ENCODE peak calls at places on chromosomes 13 and 19, in ten cellular contexts. One of them, this sample, is unnamed.

GRCh38 chr19:29483641-29483920 is 42.2 kb upstream of the VSTM2B start:
- DNase-seq in heart right ventricle: no peak
- DNase-seq in sigmoid colon: peak
- DNase-seq in AG09309: no peak
- DNase-seq in fibroblast of the aortic adventitia: no peak
- DNase-seq in cardiac fibroblast: no peak
- DNase-seq in small intestine: no peak
- DNase-seq in upper lobe of right lung: no peak
- DNase-seq in Peyer's patch: no peak
- DNase-seq in bronchial epithelial cell: no peak
- DNase-seq in this sample: peak

GRCh38 chr13:111661052-111661451 is 340.6 kb downstream of the TEX29 start:
- DNase-seq in heart right ventricle: no peak
- DNase-seq in sigmoid colon: no peak
- DNase-seq in AG09309: no peak
- DNase-seq in fibroblast of the aortic adventitia: no peak
- DNase-seq in cardiac fibroblast: no peak
- DNase-seq in small intestine: no peak
- DNase-seq in upper lobe of right lung: no peak
- DNase-seq in Peyer's patch: no peak
- DNase-seq in bronchial epithelial cell: no peak
- DNase-seq in this sample: peak

GRCh38 chr13:74289861-74290260 is 155.7 kb upstream of the KLF12 start:
- DNase-seq in heart right ventricle: no peak
- DNase-seq in sigmoid colon: no peak
- DNase-seq in AG09309: no peak
- DNase-seq in fibroblast of the aortic adventitia: no peak
- DNase-seq in cardiac fibroblast: no peak
- DNase-seq in small intestine: no peak
- DNase-seq in upper lobe of right lung: no peak
- DNase-seq in Peyer's patch: no peak
- DNase-seq in bronchial epithelial cell: no peak
- DNase-seq in this sample: no peak

GRCh38 chr13:45728759-45729158 is 26.6 kb downstream of the CBY2 start:
- DNase-seq in heart right ventricle: no peak
- DNase-seq in sigmoid colon: no peak
- DNase-seq in AG09309: no peak
- DNase-seq in fibroblast of the aortic adventitia: no peak
- DNase-seq in cardiac fibroblast: no peak
- DNase-seq in small intestine: no peak
- DNase-seq in upper lobe of right lung: no peak
- DNase-seq in Peyer's patch: no peak
- DNase-seq in bronchial epithelial cell: peak
- DNase-seq in this sample: no peak

GRCh38 chr13:66329988-66330429 is 900.1 kb downstream of the PCDH9 start:
- DNase-seq in heart right ventricle: no peak
- DNase-seq in sigmoid colon: no peak
- DNase-seq in AG09309: no peak
- DNase-seq in fibroblast of the aortic adventitia: no peak
- DNase-seq in cardiac fibroblast: peak
- DNase-seq in small intestine: no peak
- DNase-seq in upper lobe of right lung: no peak
- DNase-seq in Peyer's patch: no peak
- DNase-seq in bronchial epithelial cell: no peak
- DNase-seq in this sample: no peak

GRCh38 chr19:46299004-46299509 is 2.2 kb downstream of the HIF3A start:
- DNase-seq in heart right ventricle: peak
- DNase-seq in sigmoid colon: peak
- DNase-seq in AG09309: no peak
- DNase-seq in fibroblast of the aortic adventitia: peak
- DNase-seq in cardiac fibroblast: peak
- DNase-seq in small intestine: peak
- DNase-seq in upper lobe of right lung: peak
- DNase-seq in Peyer's patch: peak
- DNase-seq in bronchial epithelial cell: peak
- DNase-seq in this sample: peak

GRCh38 chr19:55005684-55006488 is 32.2 kb downstream of the GP6 start:
- DNase-seq in heart right ventricle: no peak
- DNase-seq in sigmoid colon: no peak
- DNase-seq in AG09309: no peak
- DNase-seq in fibroblast of the aortic adventitia: no peak
- DNase-seq in cardiac fibroblast: peak
- DNase-seq in small intestine: peak
- DNase-seq in upper lobe of right lung: no peak
- DNase-seq in Peyer's patch: no peak
- DNase-seq in bronchial epithelial cell: peak
- DNase-seq in this sample: no peak

GRCh38 chr13:34076943-34077703 is 259.2 kb downstream of the RFC3 start:
- DNase-seq in heart right ventricle: no peak
- DNase-seq in sigmoid colon: no peak
- DNase-seq in AG09309: peak
- DNase-seq in fibroblast of the aortic adventitia: peak
- DNase-seq in cardiac fibroblast: peak
- DNase-seq in small intestine: peak
- DNase-seq in upper lobe of right lung: no peak
- DNase-seq in Peyer's patch: no peak
- DNase-seq in bronchial epithelial cell: peak
- DNase-seq in this sample: no peak

GRCh38 chr19:18390075-18390909 is 4.3 kb downstream of the GDF15 start:
- DNase-seq in heart right ventricle: no peak
- DNase-seq in sigmoid colon: no peak
- DNase-seq in AG09309: no peak
- DNase-seq in fibroblast of the aortic adventitia: peak
- DNase-seq in cardiac fibroblast: peak
- DNase-seq in small intestine: no peak
- DNase-seq in upper lobe of right lung: no peak
- DNase-seq in Peyer's patch: no peak
- DNase-seq in bronchial epithelial cell: no peak
- DNase-seq in this sample: no peak

GRCh38 chr19:48681127-48681470 is 8.3 kb upstream of the NTN5 start:
- DNase-seq in heart right ventricle: no peak
- DNase-seq in sigmoid colon: no peak
- DNase-seq in AG09309: peak
- DNase-seq in fibroblast of the aortic adventitia: peak
- DNase-seq in cardiac fibroblast: peak
- DNase-seq in small intestine: no peak
- DNase-seq in upper lobe of right lung: no peak
- DNase-seq in Peyer's patch: no peak
- DNase-seq in bronchial epithelial cell: no peak
- DNase-seq in this sample: no peak

GRCh38 chr13:36820222-36820621 is 1.2 kb downstream of the RFXAP start:
- DNase-seq in heart right ventricle: no peak
- DNase-seq in sigmoid colon: no peak
- DNase-seq in AG09309: no peak
- DNase-seq in fibroblast of the aortic adventitia: peak
- DNase-seq in cardiac fibroblast: peak
- DNase-seq in small intestine: no peak
- DNase-seq in upper lobe of right lung: no peak
- DNase-seq in Peyer's patch: no peak
- DNase-seq in bronchial epithelial cell: no peak
- DNase-seq in this sample: no peak

GRCh38 chr13:36818483-36819063 is 449 bp upstream of the RFXAP start:
- DNase-seq in heart right ventricle: no peak
- DNase-seq in sigmoid colon: no peak
- DNase-seq in AG09309: no peak
- DNase-seq in fibroblast of the aortic adventitia: peak
- DNase-seq in cardiac fibroblast: no peak
- DNase-seq in small intestine: no peak
- DNase-seq in upper lobe of right lung: no peak
- DNase-seq in Peyer's patch: no peak
- DNase-seq in bronchial epithelial cell: no peak
- DNase-seq in this sample: no peak

GRCh38 chr13:36819811-36820140 is 754 bp downstream of the RFXAP start:
- DNase-seq in heart right ventricle: no peak
- DNase-seq in sigmoid colon: no peak
- DNase-seq in AG09309: no peak
- DNase-seq in fibroblast of the aortic adventitia: peak
- DNase-seq in cardiac fibroblast: peak
- DNase-seq in small intestine: peak
- DNase-seq in upper lobe of right lung: no peak
- DNase-seq in Peyer's patch: no peak
- DNase-seq in bronchial epithelial cell: no peak
- DNase-seq in this sample: no peak

GRCh38 chr13:36819064-36819810 is at the start of gene RFXAP:
- DNase-seq in heart right ventricle: peak
- DNase-seq in sigmoid colon: peak
- DNase-seq in AG09309: peak
- DNase-seq in fibroblast of the aortic adventitia: peak
- DNase-seq in cardiac fibroblast: peak
- DNase-seq in small intestine: peak
- DNase-seq in upper lobe of right lung: peak
- DNase-seq in Peyer's patch: peak
- DNase-seq in bronchial epithelial cell: peak
- DNase-seq in this sample: peak

GRCh38 chr13:36817996-36818395 is 1.0 kb upstream of the RFXAP start:
- DNase-seq in heart right ventricle: no peak
- DNase-seq in sigmoid colon: no peak
- DNase-seq in AG09309: no peak
- DNase-seq in fibroblast of the aortic adventitia: no peak
- DNase-seq in cardiac fibroblast: no peak
- DNase-seq in small intestine: no peak
- DNase-seq in upper lobe of right lung: no peak
- DNase-seq in Peyer's patch: no peak
- DNase-seq in bronchial epithelial cell: no peak
- DNase-seq in this sample: no peak
- H3K4me3 ChIP-seq in heart right ventricle: peak
- H3K4me3 ChIP-seq in sigmoid colon: peak
- H3K4me3 ChIP-seq in AG09309: no peak
- H3K4me3 ChIP-seq in fibroblast of the aortic adventitia: no peak
- H3K4me3 ChIP-seq in cardiac fibroblast: no peak
- H3K4me3 ChIP-seq in small intestine: no peak
- H3K4me3 ChIP-seq in upper lobe of right lung: no peak
- H3K4me3 ChIP-seq in Peyer's patch: no peak
- H3K4me3 ChIP-seq in bronchial epithelial cell: no peak
- H3K4me3 ChIP-seq in this sample: no peak

DNA sequence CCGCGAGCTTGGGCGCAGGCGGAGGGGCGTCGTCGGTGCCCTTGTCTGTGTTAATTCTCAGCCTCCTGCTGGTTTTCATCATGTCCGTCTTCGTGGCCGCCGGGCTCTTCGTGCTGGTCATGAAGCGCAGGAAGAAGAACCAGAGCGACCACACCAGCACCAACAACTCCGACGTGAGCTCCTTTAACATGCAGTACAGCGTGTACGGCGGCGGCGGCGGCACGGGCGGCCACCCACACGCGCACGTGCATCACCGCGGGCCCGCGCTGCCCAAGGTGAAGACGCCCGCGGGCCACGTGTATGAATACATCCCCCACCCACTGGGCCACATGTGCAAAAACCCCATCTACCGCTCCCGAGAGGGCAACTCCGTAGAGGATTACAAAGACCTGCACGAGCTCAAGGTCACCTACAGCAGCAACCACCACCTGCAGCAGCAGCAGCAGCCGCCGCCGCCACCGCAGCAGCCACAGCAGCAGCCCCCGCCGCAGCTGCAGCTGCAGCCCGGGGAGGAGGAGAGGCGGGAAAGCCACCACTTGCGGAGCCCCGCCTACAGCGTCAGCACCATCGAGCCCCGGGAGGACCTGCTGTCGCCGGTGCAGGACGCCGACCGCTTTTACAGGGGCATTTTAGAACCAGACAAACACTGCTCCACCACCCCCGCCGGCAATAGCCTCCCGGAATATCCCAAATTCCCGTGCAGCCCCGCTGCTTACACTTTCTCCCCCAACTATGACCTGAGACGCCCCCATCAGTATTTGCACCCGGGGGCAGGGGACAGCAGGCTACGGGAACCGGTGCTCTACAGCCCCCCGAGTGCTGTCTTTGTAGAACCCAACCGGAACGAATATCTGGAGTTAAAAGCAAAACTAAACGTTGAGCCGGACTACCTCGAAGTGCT is 6.4 kb downstream of the SLITRK5 start:
- DNase-seq in heart right ventricle: no peak
- DNase-seq in sigmoid colon: no peak
- DNase-seq in AG09309: no peak
- DNase-seq in fibroblast of the aortic adventitia: no peak
- DNase-seq in cardiac fibroblast: no peak
- DNase-seq in small intestine: no peak
- DNase-seq in upper lobe of right lung: peak
- DNase-seq in Peyer's patch: peak
- DNase-seq in bronchial epithelial cell: no peak
- DNase-seq in this sample: peak
- H3K4me3 ChIP-seq in heart right ventricle: peak
- H3K4me3 ChIP-seq in sigmoid colon: peak
- H3K4me3 ChIP-seq in AG09309: peak
- H3K4me3 ChIP-seq in fibroblast of the aortic adventitia: peak
- H3K4me3 ChIP-seq in cardiac fibroblast: peak
- H3K4me3 ChIP-seq in small intestine: no peak
- H3K4me3 ChIP-seq in upper lobe of right lung: peak
- H3K4me3 ChIP-seq in Peyer's patch: peak
- H3K4me3 ChIP-seq in bronchial epithelial cell: peak
- H3K4me3 ChIP-seq in this sample: peak

GRCh38 chr19:11221082-11221598 is 18.3 kb upstream of the ANGPTL8 start:
- DNase-seq in heart right ventricle: no peak
- DNase-seq in sigmoid colon: no peak
- DNase-seq in AG09309: no peak
- DNase-seq in fibroblast of the aortic adventitia: no peak
- DNase-seq in cardiac fibroblast: no peak
- DNase-seq in small intestine: no peak
- DNase-seq in upper lobe of right lung: no peak
- DNase-seq in Peyer's patch: no peak
- DNase-seq in bronchial epithelial cell: no peak
- DNase-seq in this sample: no peak
- H3K4me3 ChIP-seq in heart right ventricle: no peak
- H3K4me3 ChIP-seq in sigmoid colon: no peak
- H3K4me3 ChIP-seq in AG09309: no peak
- H3K4me3 ChIP-seq in fibroblast of the aortic adventitia: no peak
- H3K4me3 ChIP-seq in cardiac fibroblast: no peak
- H3K4me3 ChIP-seq in small intestine: no peak
- H3K4me3 ChIP-seq in upper lobe of right lung: no peak
- H3K4me3 ChIP-seq in Peyer's patch: no peak
- H3K4me3 ChIP-seq in bronchial epithelial cell: no peak
- H3K4me3 ChIP-seq in this sample: no peak

DNA sequence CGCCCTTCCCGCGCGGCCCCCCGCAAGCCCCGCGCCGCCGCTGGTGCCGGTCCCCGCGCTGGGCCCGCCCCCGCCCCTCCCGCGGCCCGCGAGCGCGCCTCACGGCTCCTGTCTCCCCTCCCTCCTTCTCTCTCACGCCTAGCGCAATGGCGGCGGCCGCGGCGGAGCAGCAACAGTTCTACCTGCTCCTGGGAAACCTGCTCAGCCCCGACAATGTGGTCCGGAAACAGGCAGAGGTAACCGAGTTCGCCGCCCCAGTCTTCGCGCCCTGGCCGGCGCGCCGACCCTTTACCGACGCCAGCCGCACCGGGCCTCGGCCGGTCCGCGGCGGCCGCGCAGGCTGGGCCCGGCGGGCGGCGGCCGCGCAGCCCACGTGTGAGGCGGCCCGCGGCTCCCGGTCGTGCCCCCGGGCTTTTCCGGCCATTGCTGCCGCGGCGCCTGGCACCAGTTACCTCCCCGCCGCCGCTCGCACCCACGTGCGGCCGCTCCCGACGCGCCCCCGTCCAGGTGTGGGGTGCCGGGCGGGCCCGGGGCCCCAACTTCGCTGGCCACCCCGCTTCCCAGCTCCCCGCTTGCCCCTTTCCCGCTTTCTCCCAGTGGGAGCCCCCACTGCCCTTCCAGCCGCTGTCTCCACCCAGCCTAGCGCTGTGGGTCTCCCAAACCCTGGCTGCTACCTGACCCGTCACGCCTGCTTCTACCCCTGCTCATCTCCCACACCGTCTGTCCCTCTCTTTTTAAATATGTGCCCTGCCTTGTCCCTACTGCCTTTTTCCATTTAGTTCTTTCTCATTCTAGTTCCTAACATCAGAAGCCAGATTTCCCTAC is 23.3 kb downstream of the IPO5 start:
- DNase-seq in heart right ventricle: peak
- DNase-seq in sigmoid colon: no peak
- DNase-seq in AG09309: no peak
- DNase-seq in fibroblast of the aortic adventitia: no peak
- DNase-seq in cardiac fibroblast: no peak
- DNase-seq in small intestine: no peak
- DNase-seq in upper lobe of right lung: peak
- DNase-seq in Peyer's patch: no peak
- DNase-seq in bronchial epithelial cell: no peak
- DNase-seq in this sample: peak
- H3K4me3 ChIP-seq in heart right ventricle: peak
- H3K4me3 ChIP-seq in sigmoid colon: peak
- H3K4me3 ChIP-seq in AG09309: peak
- H3K4me3 ChIP-seq in fibroblast of the aortic adventitia: peak
- H3K4me3 ChIP-seq in cardiac fibroblast: peak
- H3K4me3 ChIP-seq in small intestine: peak
- H3K4me3 ChIP-seq in upper lobe of right lung: peak
- H3K4me3 ChIP-seq in Peyer's patch: peak
- H3K4me3 ChIP-seq in bronchial epithelial cell: peak
- H3K4me3 ChIP-seq in this sample: peak

This sample was measured in spleen.